ENCODE peak calls at places on chromosomes 4 and X, in ten cellular contexts. X is CD8-positive, alpha-beta T cell; Y is heart left ventricle; K is heart right ventricle; L is HCT116; J is ovary; P is hepatocyte; G is cardiac muscle cell; M is suprapubic skin; W is IMR-90. Z is an unnamed sample.

GRCh38 chr4:166277406-166277805 is 404.4 kb downstream of the TLL1 start:
- DNase-seq in X (no peak), Y (no peak), K (no peak), L (no peak), J (no peak), P (no peak), G (peak; percentile 48), M (no peak), W (no peak), Z (no peak)

GRCh38 chr4:106312997-106313522 is 2.9 kb downstream of the TBCK start:
- DNase-seq in X (no peak), Y (no peak), K (no peak), L (no peak), J (no peak), P (no peak), G (no peak), M (no peak), W (no peak), Z (no peak)

GRCh38 chrX:101619336-101619735 is 1.5 kb upstream of the ARMCX6 start:
- DNase-seq in X (no peak), Y (no peak), K (peak; percentile 5), L (no peak), J (no peak), P (peak; percentile 48), G (no peak), M (no peak), W (peak; percentile 22), Z (peak; percentile 25)

GRCh38 chrX:150035531-150035930 is 97.2 kb upstream of the EOLA2 start:
- DNase-seq in X (no peak), Y (no peak), K (no peak), L (no peak), J (no peak), P (no peak), G (no peak), M (no peak), W (peak; percentile 39), Z (no peak)

GRCh38 chrX:46547857-46548256 is 2.6 kb upstream of the ZNF674 start:
- DNase-seq in X (no peak), Y (no peak), K (no peak), L (peak; percentile 28), J (no peak), P (no peak), G (peak; percentile 71), M (no peak), W (peak; percentile 84), Z (no peak)

GRCh38 chrX:134600714-134601113 is 57.6 kb downstream of the PLAC1 start:
- DNase-seq in X (no peak), Y (no peak), K (no peak), L (peak; percentile 46), J (no peak), P (no peak), G (peak; percentile 52), M (no peak), W (peak; percentile 72), Z (no peak)

GRCh38 chrX:154411322-154411980 is at the start of gene TAFAZZIN:
- DNase-seq in X (peak; percentile 54), Y (peak; percentile 79), K (peak; percentile 71), L (no peak), J (peak; percentile 77), P (peak; percentile 84), G (peak; percentile 66), M (peak; percentile 85), W (peak; percentile 52), Z (peak; percentile 71)

GRCh38 chr4:173214661-173215060 is 46.0 kb downstream of the GALNT7 start:
- DNase-seq in X (no peak), Y (no peak), K (no peak), L (no peak), J (peak; percentile 29), P (no peak), G (peak; percentile 86), M (no peak), W (peak; percentile 17), Z (peak; percentile 85)

GRCh38 chrX:107716816-107717700 is 58.5 kb downstream of the TSC22D3 start:
- DNase-seq in X (peak; percentile 80), Y (peak; percentile 89), K (peak; percentile 90), L (peak; percentile 46), J (peak; percentile 68), P (peak; percentile 89), G (peak; percentile 90), M (peak; percentile 95), W (peak; percentile 63), Z (peak; percentile 89)

GRCh38 chrX:14529288-14529989 is at the start of gene GLRA2:
- DNase-seq in X (no peak), Y (no peak), K (no peak), L (no peak), J (peak; percentile 19), P (peak; percentile 58), G (peak; percentile 6), M (no peak), W (peak; percentile 13), Z (peak; percentile 5)

GRCh38 chr4:8582016-8582415 is 1.8 kb downstream of the GPR78 start:
- DNase-seq in X (no peak), Y (no peak), K (no peak), L (no peak), J (no peak), P (no peak), G (no peak), M (peak; percentile 41), W (no peak), Z (no peak)

GRCh38 chrX:119942831-119943184 is 743 bp downstream of the NKAP start:
- DNase-seq in X (no peak), Y (no peak), K (no peak), L (no peak), J (no peak), P (peak; percentile 10), G (peak; percentile 0), M (no peak), W (peak; percentile 0), Z (peak; percentile 2)

GRCh38 chr4:74181225-74181624 is 23.3 kb downstream of the MTHFD2L start:
- DNase-seq in X (no peak), Y (no peak), K (no peak), L (no peak), J (no peak), P (no peak), G (peak; percentile 49), M (no peak), W (peak; percentile 49), Z (no peak)

GRCh38 chr4:151948351-151949016 is 187.7 kb upstream of the GATB start:
- DNase-seq in X (no peak), Y (no peak), K (no peak), L (no peak), J (no peak), P (no peak), G (no peak), M (no peak), W (peak; percentile 38), Z (no peak)

GRCh38 chrX:120090208-120090607 is 12.7 kb upstream of the RHOXF2B start:
- DNase-seq in X (no peak), Y (no peak), K (no peak), L (no peak), J (no peak), P (no peak), G (no peak), M (no peak), W (no peak), Z (no peak)

GRCh38 chrX:114798902-114799301 is 215.0 kb downstream of the HTR2C start:
- DNase-seq in X (no peak), Y (no peak), K (no peak), L (peak; percentile 38), J (no peak), P (no peak), G (peak; percentile 16), M (no peak), W (no peak), Z (no peak)

GRCh38 chr4:124423160-124423559 is 289.4 kb downstream of the ANKRD50 start:
- DNase-seq in X (no peak), Y (no peak), K (no peak), L (no peak), J (no peak), P (peak; percentile 27), G (peak; percentile 52), M (no peak), W (peak; percentile 65), Z (no peak)

GRCh38 chr4:42615131-42615776 is 41.7 kb downstream of the ATP8A1 start:
- DNase-seq in X (no peak), Y (peak; percentile 24), K (no peak), L (no peak), J (no peak), P (no peak), G (no peak), M (no peak), W (no peak), Z (no peak)

GRCh38 chr4:105236917-105237311 is 90.2 kb downstream of the TET2 start:
- DNase-seq in X (no peak), Y (no peak), K (no peak), L (no peak), J (no peak), P (no peak), G (no peak), M (no peak), W (no peak), Z (no peak)
- H3K4me3 ChIP-seq in X (no peak overlapping the region), Y (no peak overlapping the region), K (no peak overlapping the region), L (no peak overlapping the region), J (no peak overlapping the region), P (no peak overlapping the region), G (no peak overlapping the region), M (no peak overlapping the region), W (no peak overlapping the region), Z (no peak overlapping the region)

GRCh38 chrX:20965270-20966044 is 408.8 kb upstream of the CNKSR2 start:
- DNase-seq in X (no peak), Y (no peak), K (no peak), L (no peak), J (no peak), P (no peak), G (no peak), M (no peak), W (no peak), Z (no peak)
- TF ChIP-seq CTCF in X (no peak), Y (no peak), K (no peak), L (no peak), J (no peak), P (no peak), G (no peak), M (no peak), W (no peak), Z (no peak)

GRCh38 chr4:99885063-99885664 is 9.1 kb downstream of the LAMTOR3 start:
- DNase-seq in X (no peak), Y (no peak), K (no peak), L (peak; percentile 22), J (no peak), P (peak; percentile 56), G (peak; percentile 61), M (no peak), W (peak; percentile 38), Z (peak; percentile 2)

GRCh38 chr4:99887837-99888236 is 6.4 kb downstream of the LAMTOR3 start:
- DNase-seq in X (no peak), Y (no peak), K (no peak), L (no peak), J (no peak), P (peak; percentile 19), G (peak; percentile 33), M (no peak), W (peak; percentile 46), Z (no peak)

GRCh38 chr4:99885687-99886086 is 8.5 kb downstream of the LAMTOR3 start:
- DNase-seq in X (no peak), Y (no peak), K (no peak), L (no peak), J (no peak), P (no peak), G (no peak), M (no peak), W (no peak), Z (no peak)

GRCh38 chr4:99886146-99886545 is 8.1 kb downstream of the LAMTOR3 start:
- DNase-seq in X (no peak), Y (no peak), K (no peak), L (no peak), J (no peak), P (no peak), G (peak; percentile 73), M (no peak), W (peak; percentile 65), Z (no peak)
- H3K27ac ChIP-seq in X (no peak overlapping the region), Y (no peak overlapping the region), K (no peak overlapping the region), L (no peak overlapping the region), J (no peak overlapping the region), P (no peak overlapping the region), G (no peak overlapping the region), M (no peak overlapping the region), W (no peak overlapping the region), Z (no peak overlapping the region)

GRCh38 chrX:131288738-131289511 is at the start of gene IGSF1:
- DNase-seq in X (no peak), Y (peak; percentile 20), K (peak; percentile 19), L (no peak), J (peak; percentile 33), P (peak; percentile 60), G (peak; percentile 12), M (no peak), W (no peak), Z (peak; percentile 73)
- H3K4me3 ChIP-seq in X (no peak within 1 kb of the TSS), Y (no peak within 1 kb of the TSS), K (peak within 1 kb of the TSS; percentile 34), L (no peak within 1 kb of the TSS), J (peak within 1 kb of the TSS; percentile 18), P (no peak within 1 kb of the TSS), G (peak within 1 kb of the TSS; percentile 25), M (peak within 1 kb of the TSS; percentile 22), W (no peak within 1 kb of the TSS), Z (peak within 1 kb of the TSS; percentile 14)